ENCODE peak calls at places on chromosomes 16 and 17, in four cellular contexts. V is CD8-positive, alpha-beta T cell; L is lung; I is NB4. M is an unnamed sample.

GRCh38 chr17:50173335-50173941 is 7.6 kb downstream of the SGCA start:
- DNase-seq in V (no peak), L (no peak), I (no peak), M (no peak)

GRCh38 chr16:22210285-22210684 is 4.2 kb downstream of the EEF2K start:
- DNase-seq in V (no peak), L (no peak), I (no peak), M (no peak)

GRCh38 chr17:66548158-66548557 is 245.7 kb downstream of the PRKCA start:
- DNase-seq in V (peak), L (no peak), I (no peak), M (no peak)

GRCh38 chr17:18957831-18958230 is 5.9 kb downstream of the SLC5A10 start:
- DNase-seq in V (no peak), L (no peak), I (no peak), M (no peak)

GRCh38 chr16:50570808-50571598 is 22.8 kb downstream of the NKD1 start:
- DNase-seq in V (no peak), L (no peak), I (no peak), M (no peak)

GRCh38 chr17:59727817-59728533 is 20.5 kb downstream of the VMP1 start:
- DNase-seq in V (no peak), L (no peak), I (no peak), M (no peak)

GRCh38 chr16:84144859-84145639 is at the start of the genes DNAAF1 and HSDL1:
- DNase-seq in V (peak), L (peak), I (peak), M (peak)

GRCh38 chr17:37742762-37743611 is 1.9 kb downstream of the HNF1B start:
- DNase-seq in V (no peak), L (no peak), I (no peak), M (peak)

GRCh38 chr16:25199457-25199856 is 17.3 kb upstream of the AQP8 start:
- DNase-seq in V (no peak), L (no peak), I (no peak), M (no peak)

GRCh38 chr17:49741009-49741691 is 22.8 kb downstream of the FAM117A start:
- DNase-seq in V (no peak), L (no peak), I (peak), M (no peak)

GRCh38 chr17:43732961-43733360 is 25.6 kb downstream of the SOST start:
- DNase-seq in V (no peak), L (no peak), I (no peak), M (no peak)

GRCh38 chr17:27322690-27323508 is 29.0 kb downstream of the WSB1 start:
- DNase-seq in V (no peak), L (no peak), I (no peak), M (peak)

GRCh38 chr16:27272076-27272475 is 3.5 kb upstream of the NSMCE1 start:
- DNase-seq in V (no peak), L (no peak), I (no peak), M (no peak)

GRCh38 chr16:82848013-82848412 is 221.2 kb downstream of the CDH13 start:
- DNase-seq in V (no peak), L (no peak), I (no peak), M (no peak)

GRCh38 chr17:80187090-80187489 is 17.3 kb downstream of the CARD14 start:
- DNase-seq in V (no peak), L (no peak), I (no peak), M (no peak)

GRCh38 chr16:72807287-72807686 is 240.6 kb downstream of the ZFHX3 start:
- DNase-seq in V (no peak), L (no peak), I (no peak), M (no peak)

GRCh38 chr17:71885662-71886061 is 235.2 kb upstream of the SOX9 start:
- DNase-seq in V (no peak), L (no peak), I (no peak), M (no peak)

GRCh38 chr16:48157794-48158193 is 2.0 kb upstream of the ABCC12 start:
- DNase-seq in V (no peak), L (no peak), I (no peak), M (no peak)

GRCh38 chr17:71188811-71189492 is 931.9 kb upstream of the SOX9 start:
- DNase-seq in V (no peak), L (no peak), I (no peak), M (no peak)

GRCh38 chr17:58387834-58388233 is 29.5 kb downstream of the RNF43 start:
- DNase-seq in V (no peak), L (no peak), I (no peak), M (no peak)

DNA sequence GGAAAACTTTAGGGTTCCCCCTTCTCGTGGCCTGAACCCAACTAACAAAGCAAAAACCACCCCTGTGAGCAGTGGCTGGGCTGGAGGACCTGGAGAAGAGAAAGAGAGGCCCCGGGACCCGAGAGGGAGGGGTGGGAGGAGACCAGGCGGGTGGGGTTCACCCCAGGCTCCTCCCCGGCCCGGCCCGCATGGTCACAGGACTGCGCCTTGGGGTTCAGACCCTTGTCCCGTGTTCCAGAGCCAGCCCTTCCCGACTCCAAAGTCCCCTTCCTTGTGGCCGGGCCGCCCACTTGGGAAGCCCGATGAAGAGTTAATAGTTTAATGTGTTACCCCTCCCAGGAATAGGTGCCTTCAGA is 852 bp downstream of the MARVELD3 start:
- DNase-seq in V (no peak), L (peak), I (no peak), M (peak)
- TF ChIP-seq CTCF in V (no peak), L (no peak), I (no peak), M (no peak)

GRCh38 chr17:77408284-77408683 is 267.5 kb downstream of the SEC14L1 start:
- DNase-seq in V (no peak), L (no peak), I (no peak), M (no peak)

GRCh38 chr17:77414811-77415400 is 274.1 kb downstream of the SEC14L1 start:
- DNase-seq in V (no peak), L (no peak), I (no peak), M (no peak)

GRCh38 chr17:77409282-77410161 is 268.8 kb downstream of the SEC14L1 start:
- DNase-seq in V (no peak), L (no peak), I (peak), M (peak)

GRCh38 chr17:77407321-77408277 is 266.8 kb downstream of the SEC14L1 start:
- DNase-seq in V (no peak), L (no peak), I (no peak), M (no peak)

DNA sequence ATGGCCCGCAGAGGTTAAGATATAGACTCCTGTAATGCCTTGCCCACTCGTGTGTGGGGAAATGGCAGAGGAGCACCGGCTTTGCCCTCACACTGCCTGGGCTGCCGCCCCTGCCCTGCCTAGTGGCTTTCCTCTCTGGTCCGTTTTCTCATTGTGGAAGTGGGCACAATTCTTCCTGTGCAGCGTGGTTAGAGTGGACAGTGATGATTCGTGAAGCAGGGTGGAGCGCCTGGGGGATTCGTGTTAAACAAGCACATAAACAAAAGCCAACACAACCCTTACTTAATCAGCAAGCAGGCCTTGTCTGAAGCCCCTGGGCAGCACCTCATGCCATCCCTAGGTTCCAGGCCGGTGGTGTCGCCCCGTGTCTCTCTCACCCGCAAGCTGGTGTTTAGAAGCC is 269.7 kb downstream of the SEC14L1 start:
- DNase-seq in V (no peak), L (no peak), I (no peak), M (no peak)
- TF ChIP-seq CTCF in V (no peak), L (no peak), I (no peak), M (no peak)

GRCh38 chr17:17393976-17394375 is 82.8 kb upstream of the MED9 start:
- DNase-seq in V (no peak), L (no peak), I (no peak), M (no peak)

GRCh38 chr17:17394494-17394893 is 82.3 kb upstream of the MED9 start:
- DNase-seq in V (no peak), L (no peak), I (no peak), M (no peak)

GRCh38 chr17:17388657-17389496 is 85.7 kb downstream of the NT5M start:
- DNase-seq in V (no peak), L (no peak), I (no peak), M (no peak)

GRCh38 chr17:17395246-17395802 is 81.5 kb upstream of the MED9 start:
- DNase-seq in V (no peak), L (no peak), I (no peak), M (no peak)

GRCh38 chr17:17391575-17392370 is 85.0 kb upstream of the MED9 start:
- DNase-seq in V (peak), L (no peak), I (no peak), M (no peak)
- TF ChIP-seq CTCF in V (no peak), L (no peak), I (no peak), M (no peak)

GRCh38 chr16:49179714-49180330 is 101.8 kb downstream of the CBLN1 start:
- DNase-seq in V (no peak), L (no peak), I (no peak), M (no peak)
- TF ChIP-seq CTCF in V (no peak), L (no peak), I (no peak), M (no peak)

GRCh38 chr16:23676924-23677480 is 1.7 kb upstream of the PLK1 start:
- DNase-seq in V (no peak), L (no peak), I (no peak), M (no peak)

GRCh38 chr16:23679986-23680336 is 1.3 kb downstream of the PLK1 start:
- DNase-seq in V (no peak), L (no peak), I (no peak), M (no peak)

GRCh38 chr16:23682181-23682580 is 3.5 kb downstream of the PLK1 start:
- DNase-seq in V (no peak), L (no peak), I (peak), M (no peak)

GRCh38 chr16:23679274-23679985 is 741 bp downstream of the PLK1 start:
- DNase-seq in V (no peak), L (no peak), I (peak), M (peak)

DNA sequence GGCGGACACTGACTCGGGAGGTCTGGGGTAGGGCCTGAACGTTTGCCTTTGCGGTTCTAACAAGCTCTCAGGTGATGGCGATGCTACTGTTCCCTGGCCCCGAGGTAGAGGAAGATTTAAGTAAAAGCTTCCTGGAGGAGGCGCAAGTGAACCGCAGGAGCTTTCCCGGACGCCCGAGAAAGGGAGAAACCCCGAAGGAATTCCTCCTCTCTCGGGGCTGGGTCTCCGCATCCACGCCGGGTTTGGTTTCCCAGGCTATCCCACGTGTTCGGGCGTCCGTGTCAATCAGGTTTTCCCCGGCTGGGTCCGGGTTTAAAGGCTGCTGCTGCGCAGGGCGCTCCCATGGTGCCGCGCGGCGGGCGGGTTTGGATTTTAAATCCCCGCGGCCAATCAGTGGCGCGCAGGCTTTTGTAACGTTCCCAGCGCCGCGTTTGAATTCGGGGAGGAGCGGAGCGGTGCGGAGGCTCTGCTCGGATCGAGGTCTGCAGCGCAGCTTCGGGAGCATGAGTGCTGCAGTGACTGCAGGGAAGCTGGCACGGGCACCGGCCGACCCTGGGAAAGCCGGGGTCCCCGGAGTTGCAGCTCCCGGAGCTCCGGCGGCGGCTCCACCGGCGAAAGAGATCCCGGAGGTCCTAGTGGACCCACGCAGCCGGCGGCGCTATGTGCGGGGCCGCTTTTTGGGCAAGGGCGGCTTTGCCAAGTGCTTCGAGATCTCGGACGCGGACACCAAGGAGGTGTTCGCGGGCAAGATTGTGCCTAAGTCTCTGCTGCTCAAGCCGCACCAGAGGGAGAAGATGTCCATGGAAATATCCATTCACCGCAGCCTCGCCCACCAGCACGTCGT is at the start of gene PLK1:
- DNase-seq in V (peak), L (peak), I (peak), M (peak)
- TF ChIP-seq CTCF in V (no peak), L (no peak), I (no peak), M (peak)

DNA sequence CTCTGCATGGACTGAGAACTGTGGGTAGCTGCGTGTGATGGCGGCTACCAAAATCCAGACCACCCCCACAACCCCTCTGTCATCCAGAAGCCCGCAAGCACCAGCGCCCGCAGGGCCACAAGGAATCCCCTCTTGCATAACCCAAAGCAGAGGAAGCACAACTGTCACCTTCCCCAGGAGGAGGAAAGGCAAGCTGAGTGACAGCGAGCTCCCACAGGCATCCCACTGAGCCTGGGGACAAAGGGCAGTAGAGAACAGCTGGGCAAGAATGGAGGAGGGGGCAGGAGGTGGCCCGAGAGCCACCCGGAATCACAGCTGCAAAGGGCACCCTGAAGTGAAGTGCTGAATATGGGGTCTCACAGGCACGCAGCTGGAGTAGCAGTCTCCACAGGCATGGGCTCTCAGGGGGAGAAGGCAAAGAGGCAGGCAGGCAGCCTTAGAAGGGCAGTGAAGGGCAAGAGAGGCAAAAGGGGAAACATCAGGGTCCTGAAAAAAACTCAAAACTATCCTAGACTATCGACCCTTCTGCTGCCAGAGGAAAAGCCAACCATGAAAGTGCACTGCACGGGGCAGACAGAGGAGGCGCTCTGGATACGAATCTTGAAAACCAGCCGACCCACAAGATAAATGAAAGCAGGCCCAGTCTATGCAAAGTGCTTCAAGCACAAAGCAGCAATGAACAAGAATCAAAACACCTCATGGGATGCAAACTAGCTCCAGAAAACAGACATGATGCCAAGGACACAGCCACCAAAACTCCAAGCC is 17.1 kb downstream of the USP36 start:
- DNase-seq in V (no peak), L (no peak), I (no peak), M (no peak)
- TF ChIP-seq CTCF in V (no peak), L (no peak), I (no peak), M (no peak)

M was measured in H1.